ENCODE peak calls at places on chromosomes 11 and 22, in ten cellular contexts. One of them, this sample, is unnamed.

GRCh38 chr11:8248786-8249185 is 14.9 kb downstream of the LMO1 start:
- DNase-seq in Calu3: no peak
- DNase-seq in left ventricle myocardium inferior: no peak
- DNase-seq in Caco-2: no peak
- DNase-seq in GM06990: no peak
- DNase-seq in endothelial cell: no peak
- DNase-seq in AG09309: no peak
- DNase-seq in endothelial cell of umbilical vein: no peak
- DNase-seq in brain microvascular endothelial cell: no peak
- DNase-seq in cardiac fibroblast: no peak
- DNase-seq in this sample: no peak

GRCh38 chr11:86208572-86208971 is 36.0 kb upstream of the EED start:
- DNase-seq in left ventricle myocardium inferior: no peak
- DNase-seq in cardiac fibroblast: no peak
- DNase-seq in AG09309: no peak
- DNase-seq in GM06990: no peak
- DNase-seq in Calu3: no peak
- DNase-seq in endothelial cell: no peak
- DNase-seq in Caco-2: no peak
- DNase-seq in brain microvascular endothelial cell: no peak
- DNase-seq in endothelial cell of umbilical vein: no peak
- DNase-seq in this sample: no peak

GRCh38 chr11:100719362-100719761 is 32.3 kb downstream of the ARHGAP42 start:
- DNase-seq in GM06990: no peak
- DNase-seq in Calu3: no peak
- DNase-seq in endothelial cell: no peak
- DNase-seq in Caco-2: no peak
- DNase-seq in cardiac fibroblast: peak
- DNase-seq in endothelial cell of umbilical vein: no peak
- DNase-seq in left ventricle myocardium inferior: no peak
- DNase-seq in AG09309: no peak
- DNase-seq in brain microvascular endothelial cell: no peak
- DNase-seq in this sample: no peak

GRCh38 chr11:76664578-76665061 is 5.9 kb downstream of the LRRC32 start:
- DNase-seq in endothelial cell: no peak
- DNase-seq in Caco-2: no peak
- DNase-seq in Calu3: no peak
- DNase-seq in left ventricle myocardium inferior: no peak
- DNase-seq in brain microvascular endothelial cell: no peak
- DNase-seq in cardiac fibroblast: no peak
- DNase-seq in AG09309: no peak
- DNase-seq in endothelial cell of umbilical vein: peak
- DNase-seq in GM06990: no peak
- DNase-seq in this sample: no peak

GRCh38 chr11:84471501-84471900 is 1155.6 kb downstream of the DLG2 start:
- DNase-seq in endothelial cell: no peak
- DNase-seq in Caco-2: no peak
- DNase-seq in endothelial cell of umbilical vein: no peak
- DNase-seq in Calu3: no peak
- DNase-seq in GM06990: no peak
- DNase-seq in brain microvascular endothelial cell: no peak
- DNase-seq in left ventricle myocardium inferior: no peak
- DNase-seq in AG09309: no peak
- DNase-seq in cardiac fibroblast: no peak
- DNase-seq in this sample: no peak

GRCh38 chr11:118186346-118187107 is 10.1 kb upstream of the SCN2B start:
- DNase-seq in brain microvascular endothelial cell: no peak
- DNase-seq in AG09309: no peak
- DNase-seq in endothelial cell: no peak
- DNase-seq in Calu3: no peak
- DNase-seq in left ventricle myocardium inferior: no peak
- DNase-seq in GM06990: no peak
- DNase-seq in cardiac fibroblast: no peak
- DNase-seq in endothelial cell of umbilical vein: no peak
- DNase-seq in Caco-2: no peak
- DNase-seq in this sample: no peak

GRCh38 chr11:84962018-84962417 is 665.1 kb downstream of the DLG2 start:
- DNase-seq in cardiac fibroblast: no peak
- DNase-seq in brain microvascular endothelial cell: no peak
- DNase-seq in GM06990: no peak
- DNase-seq in Caco-2: no peak
- DNase-seq in left ventricle myocardium inferior: no peak
- DNase-seq in AG09309: no peak
- DNase-seq in endothelial cell: no peak
- DNase-seq in Calu3: no peak
- DNase-seq in endothelial cell of umbilical vein: no peak
- DNase-seq in this sample: no peak

GRCh38 chr11:71490044-71490730 is 36.9 kb upstream of the KRTAP5-7 start:
- DNase-seq in Calu3: no peak
- DNase-seq in AG09309: no peak
- DNase-seq in left ventricle myocardium inferior: no peak
- DNase-seq in brain microvascular endothelial cell: no peak
- DNase-seq in endothelial cell: no peak
- DNase-seq in GM06990: no peak
- DNase-seq in endothelial cell of umbilical vein: no peak
- DNase-seq in Caco-2: no peak
- DNase-seq in cardiac fibroblast: no peak
- DNase-seq in this sample: no peak

GRCh38 chr11:85941380-85941973 is 86.3 kb downstream of the CCDC83 start:
- DNase-seq in cardiac fibroblast: peak
- DNase-seq in AG09309: no peak
- DNase-seq in left ventricle myocardium inferior: no peak
- DNase-seq in GM06990: no peak
- DNase-seq in endothelial cell of umbilical vein: peak
- DNase-seq in Caco-2: peak
- DNase-seq in brain microvascular endothelial cell: peak
- DNase-seq in Calu3: peak
- DNase-seq in endothelial cell: peak
- DNase-seq in this sample: no peak

GRCh38 chr11:63709336-63709735 is 28.0 kb downstream of the RTN3 start:
- DNase-seq in brain microvascular endothelial cell: no peak
- DNase-seq in cardiac fibroblast: peak
- DNase-seq in AG09309: no peak
- DNase-seq in left ventricle myocardium inferior: no peak
- DNase-seq in Caco-2: no peak
- DNase-seq in Calu3: no peak
- DNase-seq in endothelial cell: no peak
- DNase-seq in endothelial cell of umbilical vein: peak
- DNase-seq in GM06990: no peak
- DNase-seq in this sample: no peak

GRCh38 chr11:125426818-125427528 is 69.1 kb downstream of the FEZ1 start:
- DNase-seq in Calu3: no peak
- DNase-seq in endothelial cell of umbilical vein: no peak
- DNase-seq in endothelial cell: no peak
- DNase-seq in cardiac fibroblast: no peak
- DNase-seq in left ventricle myocardium inferior: no peak
- DNase-seq in brain microvascular endothelial cell: no peak
- DNase-seq in GM06990: no peak
- DNase-seq in AG09309: no peak
- DNase-seq in Caco-2: no peak
- DNase-seq in this sample: no peak

GRCh38 chr11:77589181-77589520 is 602 bp upstream of the AQP11 start:
- DNase-seq in brain microvascular endothelial cell: no peak
- DNase-seq in Calu3: no peak
- DNase-seq in Caco-2: no peak
- DNase-seq in GM06990: no peak
- DNase-seq in AG09309: no peak
- DNase-seq in endothelial cell: no peak
- DNase-seq in left ventricle myocardium inferior: no peak
- DNase-seq in endothelial cell of umbilical vein: no peak
- DNase-seq in cardiac fibroblast: no peak
- DNase-seq in this sample: no peak

GRCh38 chr11:130902380-130902779 is 13.9 kb downstream of the SNX19 start:
- DNase-seq in endothelial cell: no peak
- DNase-seq in GM06990: no peak
- DNase-seq in brain microvascular endothelial cell: no peak
- DNase-seq in Caco-2: no peak
- DNase-seq in AG09309: no peak
- DNase-seq in left ventricle myocardium inferior: no peak
- DNase-seq in Calu3: no peak
- DNase-seq in endothelial cell of umbilical vein: no peak
- DNase-seq in cardiac fibroblast: no peak
- DNase-seq in this sample: no peak

GRCh38 chr11:130906616-130907015 is 9.7 kb downstream of the SNX19 start:
- DNase-seq in AG09309: no peak
- DNase-seq in brain microvascular endothelial cell: no peak
- DNase-seq in Caco-2: no peak
- DNase-seq in endothelial cell: no peak
- DNase-seq in endothelial cell of umbilical vein: peak
- DNase-seq in Calu3: no peak
- DNase-seq in cardiac fibroblast: no peak
- DNase-seq in GM06990: no peak
- DNase-seq in left ventricle myocardium inferior: no peak
- DNase-seq in this sample: no peak

GRCh38 chr11:130907229-130907628 is 9.1 kb downstream of the SNX19 start:
- DNase-seq in endothelial cell: no peak
- DNase-seq in Calu3: no peak
- DNase-seq in endothelial cell of umbilical vein: no peak
- DNase-seq in AG09309: no peak
- DNase-seq in brain microvascular endothelial cell: no peak
- DNase-seq in Caco-2: no peak
- DNase-seq in cardiac fibroblast: no peak
- DNase-seq in left ventricle myocardium inferior: no peak
- DNase-seq in GM06990: no peak
- DNase-seq in this sample: no peak

GRCh38 chr11:130905512-130905911 is 10.8 kb downstream of the SNX19 start:
- DNase-seq in cardiac fibroblast: no peak
- DNase-seq in Calu3: no peak
- DNase-seq in endothelial cell of umbilical vein: no peak
- DNase-seq in AG09309: no peak
- DNase-seq in endothelial cell: no peak
- DNase-seq in Caco-2: no peak
- DNase-seq in GM06990: no peak
- DNase-seq in left ventricle myocardium inferior: no peak
- DNase-seq in brain microvascular endothelial cell: no peak
- DNase-seq in this sample: no peak

GRCh38 chr11:130904380-130904779 is 11.9 kb downstream of the SNX19 start:
- DNase-seq in Caco-2: no peak
- DNase-seq in AG09309: no peak
- DNase-seq in left ventricle myocardium inferior: no peak
- DNase-seq in brain microvascular endothelial cell: no peak
- DNase-seq in cardiac fibroblast: peak
- DNase-seq in Calu3: no peak
- DNase-seq in endothelial cell of umbilical vein: no peak
- DNase-seq in endothelial cell: no peak
- DNase-seq in GM06990: no peak
- DNase-seq in this sample: no peak
- TF ChIP-seq CTCF in Caco-2: peak
- TF ChIP-seq CTCF in AG09309: peak
- TF ChIP-seq CTCF in left ventricle myocardium inferior: peak
- TF ChIP-seq CTCF in brain microvascular endothelial cell: peak
- TF ChIP-seq CTCF in cardiac fibroblast: peak
- TF ChIP-seq CTCF in Calu3: no peak
- TF ChIP-seq CTCF in endothelial cell of umbilical vein: peak
- TF ChIP-seq CTCF in endothelial cell: peak
- TF ChIP-seq CTCF in GM06990: peak
- TF ChIP-seq CTCF in this sample: peak

DNA sequence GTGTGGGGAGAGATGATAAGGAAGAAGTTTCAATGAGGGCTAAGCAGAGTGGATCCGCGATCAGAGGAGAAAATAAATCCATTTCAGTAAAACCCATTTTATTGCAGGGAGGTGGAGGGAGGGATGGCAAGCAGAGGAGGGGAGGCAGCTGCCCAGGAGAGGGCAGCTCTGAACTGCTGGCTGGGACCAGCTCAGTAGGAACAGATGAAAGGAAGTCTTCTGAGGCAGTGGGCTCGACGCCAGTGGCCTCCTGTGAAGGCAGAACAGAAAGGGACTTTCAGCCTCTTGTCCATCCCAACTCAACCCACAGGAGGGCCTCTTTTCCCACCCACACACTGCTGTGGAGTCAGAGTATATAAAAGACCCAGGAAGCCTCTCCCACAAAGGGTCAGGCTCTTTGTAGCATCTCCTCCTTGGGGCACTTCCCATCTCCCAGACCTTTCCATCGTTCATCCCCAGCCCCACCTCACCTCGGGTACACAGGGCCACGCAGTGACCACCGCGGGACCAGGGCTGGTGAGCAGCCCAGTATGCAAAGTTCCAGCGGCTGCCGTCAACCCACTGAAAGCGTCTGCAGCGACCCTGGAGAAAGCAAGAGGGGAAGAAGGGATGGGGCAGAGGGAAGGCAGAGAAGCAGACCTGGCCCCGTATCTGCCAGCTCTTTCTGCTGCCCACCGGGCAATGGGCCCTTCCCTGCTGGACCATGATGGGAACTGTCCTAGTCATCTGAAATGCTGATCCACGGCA is 3.0 kb downstream of the PRG2 start:
- DNase-seq in cardiac fibroblast: no peak
- DNase-seq in GM06990: no peak
- DNase-seq in endothelial cell of umbilical vein: peak
- DNase-seq in Calu3: no peak
- DNase-seq in brain microvascular endothelial cell: no peak
- DNase-seq in AG09309: no peak
- DNase-seq in left ventricle myocardium inferior: peak
- DNase-seq in Caco-2: no peak
- DNase-seq in endothelial cell: no peak
- DNase-seq in this sample: no peak
- TF ChIP-seq CTCF in cardiac fibroblast: no peak
- TF ChIP-seq CTCF in GM06990: no peak
- TF ChIP-seq CTCF in endothelial cell of umbilical vein: peak
- TF ChIP-seq CTCF in Calu3: no peak
- TF ChIP-seq CTCF in brain microvascular endothelial cell: no peak
- TF ChIP-seq CTCF in AG09309: peak
- TF ChIP-seq CTCF in left ventricle myocardium inferior: peak
- TF ChIP-seq CTCF in Caco-2: no peak
- TF ChIP-seq CTCF in endothelial cell: no peak
- TF ChIP-seq CTCF in this sample: no peak

DNA sequence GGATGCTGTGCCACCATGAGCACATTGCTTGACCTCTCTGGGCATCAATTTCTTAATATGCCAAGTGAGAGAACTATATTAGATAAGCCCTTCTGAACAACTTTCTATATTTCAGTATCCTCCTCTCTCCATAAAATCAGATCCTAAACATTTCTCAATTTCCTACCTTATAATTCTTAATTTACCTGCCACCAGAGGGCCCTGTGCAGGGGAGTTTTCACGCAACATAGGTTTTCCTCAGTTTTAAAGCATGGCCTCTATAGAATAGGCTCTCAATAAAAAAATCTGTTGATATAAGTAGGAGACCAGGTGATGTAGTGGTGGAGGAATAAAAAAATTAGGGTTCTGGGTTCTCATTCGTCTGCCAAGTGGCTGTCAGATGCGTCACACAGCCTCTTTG is 83.7 kb upstream of the DBX1 start:
- DNase-seq in endothelial cell: no peak
- DNase-seq in GM06990: no peak
- DNase-seq in cardiac fibroblast: peak
- DNase-seq in left ventricle myocardium inferior: no peak
- DNase-seq in AG09309: no peak
- DNase-seq in Calu3: no peak
- DNase-seq in Caco-2: no peak
- DNase-seq in brain microvascular endothelial cell: no peak
- DNase-seq in endothelial cell of umbilical vein: no peak
- DNase-seq in this sample: no peak
- TF ChIP-seq CTCF in endothelial cell: no peak
- TF ChIP-seq CTCF in GM06990: peak
- TF ChIP-seq CTCF in cardiac fibroblast: peak
- TF ChIP-seq CTCF in left ventricle myocardium inferior: no peak
- TF ChIP-seq CTCF in AG09309: peak
- TF ChIP-seq CTCF in Calu3: peak
- TF ChIP-seq CTCF in Caco-2: peak
- TF ChIP-seq CTCF in brain microvascular endothelial cell: peak
- TF ChIP-seq CTCF in endothelial cell of umbilical vein: peak
- TF ChIP-seq CTCF in this sample: no peak

GRCh38 chr22:46738961-46739870 is 1.2 kb upstream of the CERK start:
- DNase-seq in Caco-2: peak
- DNase-seq in left ventricle myocardium inferior: no peak
- DNase-seq in endothelial cell: no peak
- DNase-seq in cardiac fibroblast: peak
- DNase-seq in GM06990: peak
- DNase-seq in AG09309: no peak
- DNase-seq in brain microvascular endothelial cell: peak
- DNase-seq in endothelial cell of umbilical vein: peak
- DNase-seq in Calu3: peak
- DNase-seq in this sample: peak
- TF ChIP-seq CTCF in Caco-2: no peak
- TF ChIP-seq CTCF in left ventricle myocardium inferior: no peak
- TF ChIP-seq CTCF in endothelial cell: no peak
- TF ChIP-seq CTCF in cardiac fibroblast: peak
- TF ChIP-seq CTCF in GM06990: peak
- TF ChIP-seq CTCF in AG09309: peak
- TF ChIP-seq CTCF in brain microvascular endothelial cell: peak
- TF ChIP-seq CTCF in endothelial cell of umbilical vein: peak
- TF ChIP-seq CTCF in Calu3: peak
- TF ChIP-seq CTCF in this sample: no peak

This sample was measured in mesothelial cell of epicardium.